ENCODE peak calls at places on chromosome 5, in four cellular contexts. One of them, this sample, is unnamed.

GRCh38 chr5:72235725-72236124 is 84.3 kb downstream of the MRPS27 start:
- DNase-seq in H1: no peak
- DNase-seq in GM12878: no peak
- DNase-seq in K562: no peak
- DNase-seq in this sample: no peak

GRCh38 chr5:118984602-118985001 is 3.7 kb downstream of the DTWD2 start:
- DNase-seq in H1: no peak
- DNase-seq in GM12878: no peak
- DNase-seq in K562: no peak
- DNase-seq in this sample: no peak

GRCh38 chr5:157485811-157486739 is 26.1 kb downstream of the NIPAL4 start:
- DNase-seq in H1: no peak
- DNase-seq in GM12878: no peak
- DNase-seq in K562: no peak
- DNase-seq in this sample: no peak

GRCh38 chr5:138900281-138900965 is 25.3 kb upstream of the LRRTM2 start:
- DNase-seq in H1: no peak
- DNase-seq in GM12878: no peak
- DNase-seq in K562: peak
- DNase-seq in this sample: no peak

GRCh38 chr5:56279291-56279690 is 46.2 kb upstream of the ANKRD55 start:
- DNase-seq in H1: no peak
- DNase-seq in GM12878: no peak
- DNase-seq in K562: no peak
- DNase-seq in this sample: no peak

GRCh38 chr5:165108809-165109208 is 1603.4 kb downstream of the MAT2B start:
- DNase-seq in H1: no peak
- DNase-seq in GM12878: no peak
- DNase-seq in K562: no peak
- DNase-seq in this sample: no peak

GRCh38 chr5:159902444-159903121 is 13.7 kb upstream of the ADRA1B start:
- DNase-seq in H1: no peak
- DNase-seq in GM12878: no peak
- DNase-seq in K562: no peak
- DNase-seq in this sample: no peak

GRCh38 chr5:56164371-56164770 is 68.8 kb downstream of the ANKRD55 start:
- DNase-seq in H1: no peak
- DNase-seq in GM12878: no peak
- DNase-seq in K562: no peak
- DNase-seq in this sample: no peak

GRCh38 chr5:84688566-84688965 is 303.9 kb upstream of the EDIL3 start:
- DNase-seq in H1: no peak
- DNase-seq in GM12878: no peak
- DNase-seq in K562: no peak
- DNase-seq in this sample: no peak

GRCh38 chr5:181235323-181235688 is 8.4 kb downstream of the RACK1 start:
- DNase-seq in H1: no peak
- DNase-seq in GM12878: no peak
- DNase-seq in K562: peak
- DNase-seq in this sample: no peak

GRCh38 chr5:10376530-10376929 is 23.0 kb downstream of the MARCHF6 start:
- DNase-seq in H1: no peak
- DNase-seq in GM12878: no peak
- DNase-seq in K562: no peak
- DNase-seq in this sample: no peak

GRCh38 chr5:3999929-4000328 is 404.3 kb downstream of the IRX1 start:
- DNase-seq in H1: no peak
- DNase-seq in GM12878: no peak
- DNase-seq in K562: no peak
- DNase-seq in this sample: no peak

GRCh38 chr5:80874162-80874561 is 86.0 kb upstream of the RASGRF2 start:
- DNase-seq in H1: no peak
- DNase-seq in GM12878: no peak
- DNase-seq in K562: no peak
- DNase-seq in this sample: no peak

GRCh38 chr5:160199410-160199911 is 29.8 kb upstream of the FABP6 start:
- DNase-seq in H1: peak
- DNase-seq in GM12878: no peak
- DNase-seq in K562: peak
- DNase-seq in this sample: no peak

GRCh38 chr5:140336388-140336787 is 10.0 kb downstream of the HBEGF start:
- DNase-seq in H1: no peak
- DNase-seq in GM12878: no peak
- DNase-seq in K562: no peak
- DNase-seq in this sample: peak

GRCh38 chr5:68368280-68368679 is 152.7 kb downstream of the PIK3R1 start:
- DNase-seq in H1: no peak
- DNase-seq in GM12878: no peak
- DNase-seq in K562: no peak
- DNase-seq in this sample: peak

GRCh38 chr5:6714221-6715041 is 1.2 kb downstream of the TENT4A start:
- DNase-seq in H1: peak
- DNase-seq in GM12878: no peak
- DNase-seq in K562: peak
- DNase-seq in this sample: no peak

GRCh38 chr5:127870914-127871313 is 167.7 kb downstream of the CCDC192 start:
- DNase-seq in H1: no peak
- DNase-seq in GM12878: no peak
- DNase-seq in K562: no peak
- DNase-seq in this sample: no peak

GRCh38 chr5:66134407-66134843 is 9.7 kb upstream of the SREK1 start:
- DNase-seq in H1: no peak
- DNase-seq in GM12878: no peak
- DNase-seq in K562: no peak
- DNase-seq in this sample: no peak

GRCh38 chr5:173236531-173237501 is 1.8 kb upstream of the NKX2-5 start:
- DNase-seq in H1: no peak
- DNase-seq in GM12878: no peak
- DNase-seq in K562: no peak
- DNase-seq in this sample: no peak

GRCh38 chr5:148805323-148806290 is 20.8 kb upstream of the ADRB2 start:
- DNase-seq in H1: no peak
- DNase-seq in GM12878: peak
- DNase-seq in K562: peak
- DNase-seq in this sample: no peak

GRCh38 chr5:148806520-148806931 is 19.9 kb upstream of the ADRB2 start:
- DNase-seq in H1: no peak
- DNase-seq in GM12878: no peak
- DNase-seq in K562: peak
- DNase-seq in this sample: no peak

GRCh38 chr5:148808864-148809642 is 17.4 kb upstream of the ADRB2 start:
- DNase-seq in H1: no peak
- DNase-seq in GM12878: peak
- DNase-seq in K562: peak
- DNase-seq in this sample: no peak

GRCh38 chr5:148809781-148810524 is 16.5 kb upstream of the ADRB2 start:
- DNase-seq in H1: no peak
- DNase-seq in GM12878: no peak
- DNase-seq in K562: no peak
- DNase-seq in this sample: no peak

GRCh38 chr5:148807845-148808244 is 18.6 kb upstream of the ADRB2 start:
- DNase-seq in H1: no peak
- DNase-seq in GM12878: no peak
- DNase-seq in K562: peak
- DNase-seq in this sample: no peak
- TF ChIP-seq CBX5 in H1: no peak
- TF ChIP-seq CBX5 in GM12878: no peak
- TF ChIP-seq CBX5 in K562: no peak
- TF ChIP-seq CBX5 in this sample: no peak

DNA sequence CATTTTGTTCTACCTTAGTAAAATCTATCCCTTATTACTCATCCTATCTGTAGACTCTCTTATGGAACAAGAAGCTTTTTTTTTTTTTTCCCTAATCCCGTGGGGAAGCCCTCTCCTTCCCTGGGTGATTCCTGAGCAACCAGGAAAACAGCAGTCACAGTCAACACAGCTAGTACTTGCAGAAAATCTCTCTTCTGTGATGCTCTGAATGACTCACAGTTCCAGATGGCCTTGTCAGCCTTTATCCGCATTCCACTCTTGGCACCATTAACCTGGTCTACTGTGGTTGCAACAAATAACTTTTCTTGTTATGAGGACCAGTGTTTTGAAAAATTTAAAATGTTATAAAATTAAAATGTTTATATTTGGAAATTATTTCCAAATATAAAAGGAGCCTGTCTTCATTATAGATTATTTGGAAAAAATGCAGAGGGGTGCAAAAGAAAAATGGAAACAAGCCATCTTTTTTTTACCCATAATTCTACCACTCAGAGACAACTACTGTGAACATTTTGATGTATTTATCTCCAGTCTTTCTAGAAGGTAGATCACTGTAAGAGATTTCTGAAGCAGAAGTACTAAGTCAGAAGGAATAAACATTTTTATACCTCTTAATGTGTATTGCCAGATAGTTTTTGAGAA is 486.7 kb downstream of the RAB3C start:
- DNase-seq in H1: no peak
- DNase-seq in GM12878: no peak
- DNase-seq in K562: no peak
- DNase-seq in this sample: peak
- TF ChIP-seq CBX5 in H1: no peak
- TF ChIP-seq CBX5 in GM12878: no peak
- TF ChIP-seq CBX5 in K562: no peak
- TF ChIP-seq CBX5 in this sample: no peak

DNA sequence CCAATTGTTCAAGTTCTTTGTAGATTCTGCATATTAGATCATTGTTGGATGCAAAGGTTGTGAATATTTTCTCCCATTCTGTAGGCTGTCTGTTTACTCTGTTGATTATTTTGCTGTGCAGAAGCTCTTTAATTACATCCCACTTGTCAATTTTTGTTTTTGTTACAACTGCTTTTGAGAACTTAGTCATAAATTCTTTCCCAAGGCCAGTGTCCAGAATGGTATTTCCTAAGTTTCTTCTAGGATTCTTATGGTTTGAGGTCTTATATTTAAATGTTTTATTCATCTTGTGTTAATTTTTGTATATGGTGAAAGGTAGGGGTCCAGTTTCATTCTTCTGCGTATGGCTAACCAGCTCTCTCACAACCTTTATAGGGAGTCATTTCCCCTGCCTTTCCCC is 116.5 kb downstream of the CPLANE1 start:
- DNase-seq in H1: no peak
- DNase-seq in GM12878: no peak
- DNase-seq in K562: no peak
- DNase-seq in this sample: no peak
- TF ChIP-seq CBX5 in H1: no peak
- TF ChIP-seq CBX5 in GM12878: no peak
- TF ChIP-seq CBX5 in K562: no peak
- TF ChIP-seq CBX5 in this sample: no peak

DNA sequence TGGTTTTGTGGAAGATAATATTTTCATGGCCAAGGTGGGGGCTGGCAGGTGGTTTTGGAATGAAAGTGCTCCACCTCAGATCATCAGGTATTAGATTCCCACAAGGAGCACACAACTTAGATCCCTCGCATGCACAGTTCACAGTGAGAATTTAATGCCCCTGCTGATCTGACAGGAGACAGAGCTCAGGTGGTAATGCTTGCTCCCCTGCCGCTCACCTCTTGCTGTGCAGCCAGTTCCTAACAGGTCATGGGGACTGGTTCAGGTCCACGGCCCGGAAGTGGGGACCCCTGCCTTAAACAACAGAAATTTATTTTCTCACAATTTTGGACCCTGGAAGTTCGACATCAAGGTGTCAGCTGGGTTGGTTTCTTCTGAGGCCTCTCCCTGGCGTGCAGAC is 668.7 kb upstream of the ZNF608 start:
- DNase-seq in H1: no peak
- DNase-seq in GM12878: no peak
- DNase-seq in K562: no peak
- DNase-seq in this sample: no peak
- TF ChIP-seq CBX5 in H1: no peak
- TF ChIP-seq CBX5 in GM12878: no peak
- TF ChIP-seq CBX5 in K562: no peak
- TF ChIP-seq CBX5 in this sample: no peak

GRCh38 chr5:38426493-38426892 is 130.0 kb downstream of the LIFR start:
- DNase-seq in H1: no peak
- DNase-seq in GM12878: no peak
- DNase-seq in K562: no peak
- DNase-seq in this sample: no peak

GRCh38 chr5:38431242-38431853 is 125.1 kb downstream of the LIFR start:
- DNase-seq in H1: no peak
- DNase-seq in GM12878: no peak
- DNase-seq in K562: no peak
- DNase-seq in this sample: no peak

GRCh38 chr5:38424237-38425080 is 132.0 kb downstream of the LIFR start:
- DNase-seq in H1: no peak
- DNase-seq in GM12878: no peak
- DNase-seq in K562: no peak
- DNase-seq in this sample: no peak

GRCh38 chr5:38423536-38424178 is 132.8 kb downstream of the LIFR start:
- DNase-seq in H1: no peak
- DNase-seq in GM12878: no peak
- DNase-seq in K562: no peak
- DNase-seq in this sample: no peak

DNA sequence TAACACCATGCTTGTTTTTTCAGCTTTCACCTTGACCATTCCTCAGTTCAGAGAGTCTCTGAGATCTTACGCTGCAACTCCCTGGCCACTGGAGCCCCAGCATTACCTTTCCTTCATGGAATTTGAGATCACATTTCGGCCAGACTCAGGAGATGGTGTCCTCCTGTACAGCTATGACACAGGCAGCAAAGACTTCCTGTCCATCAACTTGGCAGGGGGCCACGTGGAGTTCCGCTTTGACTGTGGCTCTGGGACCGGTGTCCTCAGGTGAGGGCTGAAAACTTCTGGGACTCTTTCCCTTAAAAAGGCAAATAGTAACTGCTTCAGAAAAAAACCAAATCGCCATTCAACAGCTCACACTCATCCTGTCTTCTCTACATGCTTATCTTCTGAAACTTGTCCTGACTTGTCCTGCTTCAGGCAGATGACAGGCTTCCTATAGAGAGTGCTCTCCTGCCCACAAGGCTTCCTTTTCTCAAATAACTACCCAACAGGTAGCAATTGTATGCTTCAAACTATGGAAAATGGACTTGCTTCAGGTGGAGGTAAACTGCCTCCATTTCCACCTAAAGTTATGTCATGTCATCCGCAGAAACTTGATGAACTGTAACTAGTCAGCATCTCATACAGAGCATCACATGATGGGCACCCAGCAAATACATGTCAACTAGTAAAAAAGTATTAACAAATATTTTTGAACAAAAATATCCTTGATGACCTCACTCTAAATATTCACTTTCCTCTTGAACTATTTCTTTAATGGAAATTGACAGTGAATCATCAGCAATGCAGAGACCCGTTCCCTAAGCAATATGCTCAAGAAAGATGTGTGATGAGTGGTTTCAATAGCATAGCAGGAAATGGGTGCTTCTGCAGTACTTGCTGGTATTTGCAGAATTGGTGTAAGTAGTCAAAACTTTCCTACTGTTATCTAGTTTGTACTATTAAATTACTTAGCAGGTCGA is 129.2 kb downstream of the LIFR start:
- DNase-seq in H1: no peak
- DNase-seq in GM12878: no peak
- DNase-seq in K562: no peak
- DNase-seq in this sample: no peak
- TF ChIP-seq CBX5 in H1: no peak
- TF ChIP-seq CBX5 in GM12878: no peak
- TF ChIP-seq CBX5 in K562: no peak
- TF ChIP-seq CBX5 in this sample: no peak

GRCh38 chr5:152542741-152543140 is 137.7 kb upstream of the NMUR2 start:
- DNase-seq in H1: peak
- DNase-seq in GM12878: no peak
- DNase-seq in K562: no peak
- DNase-seq in this sample: no peak
- TF ChIP-seq CBX5 in H1: no peak
- TF ChIP-seq CBX5 in GM12878: no peak
- TF ChIP-seq CBX5 in K562: no peak
- TF ChIP-seq CBX5 in this sample: no peak

This sample was measured in HepG2.